ENCODE peak calls at places on chromosomes 3 and 15, in ten cellular contexts. V is K562; C is CD8-positive, alpha-beta T cell; W is A673; G is caudate nucleus; R is A549; D is CD4-positive, alpha-beta memory T cell; B is left ventricle myocardium inferior; A is WERI-Rb-1; I is right lobe of liver. O is an unnamed sample.
A peak's percentile ranks its signal among the peaks of the same experiment; 100 is the strongest.

GRCh38 chr15:44188810-44189209 is 6.3 kb downstream of the FRMD5 start:
- DNase-seq in B (no peak), I (no peak), V (no peak), C (no peak), D (no peak), A (no peak), R (no peak), W (no peak), G (peak; percentile 51), O (no peak)

GRCh38 chr3:185402561-185402960 is 39.6 kb downstream of the MAP3K13 start:
- DNase-seq in R (no peak), G (no peak), C (no peak), D (no peak), I (no peak), B (no peak), W (peak; percentile 84), A (peak; percentile 85), V (no peak), O (no peak)

GRCh38 chr3:27728195-27729087 is 6.3 kb upstream of the EOMES start:
- DNase-seq in A (peak; percentile 62), D (no peak), G (no peak), I (no peak), V (no peak), C (no peak), W (peak; percentile 69), R (no peak), B (no peak), O (no peak)

GRCh38 chr3:50150863-50151686 is 4.0 kb upstream of the SEMA3F start:
- DNase-seq in C (no peak), V (no peak), W (no peak), R (no peak), A (no peak), D (no peak), G (no peak), I (no peak), B (no peak), O (no peak)

GRCh38 chr3:49377483-49377882 is 19.3 kb upstream of the GPX1 start:
- DNase-seq in R (no peak), C (peak; percentile 59), I (no peak), B (no peak), D (peak; percentile 10), V (no peak), W (no peak), A (no peak), G (no peak), O (no peak)

GRCh38 chr3:19267040-19267439 is 118.7 kb downstream of the KCNH8 start:
- DNase-seq in D (no peak), R (no peak), I (no peak), A (no peak), W (no peak), B (no peak), V (no peak), G (no peak), C (no peak), O (no peak)

GRCh38 chr3:107241217-107241616 is 136.0 kb upstream of the CCDC54 start:
- DNase-seq in B (peak; percentile 24), V (peak; percentile 14), D (peak; percentile 1), C (no peak), A (peak; percentile 29), W (peak; percentile 13), R (peak; percentile 42), I (no peak), G (no peak), O (peak; percentile 57)

GRCh38 chr3:166125179-166125578 is 288.0 kb upstream of the BCHE start:
- DNase-seq in G (no peak), W (no peak), C (no peak), B (no peak), D (no peak), A (no peak), R (no peak), V (no peak), I (no peak), O (no peak)

GRCh38 chr3:100605358-100605757 is 4.0 kb upstream of the ADGRG7 start:
- DNase-seq in C (no peak), V (no peak), B (no peak), W (no peak), A (no peak), R (no peak), G (no peak), I (no peak), D (no peak), O (no peak)

GRCh38 chr3:100602506-100603444 is 6.6 kb upstream of the ADGRG7 start:
- DNase-seq in B (no peak), A (no peak), V (no peak), C (no peak), R (peak; percentile 60), D (no peak), G (no peak), W (no peak), I (no peak), O (peak; percentile 32)

GRCh38 chr3:100600181-100601042 is 9.0 kb upstream of the ADGRG7 start:
- DNase-seq in D (no peak), A (peak; percentile 77), B (no peak), G (no peak), V (no peak), R (peak; percentile 4), W (peak; percentile 63), C (no peak), I (no peak), O (peak; percentile 34)

GRCh38 chr3:100606894-100607512 is 2.4 kb upstream of the ADGRG7 start:
- DNase-seq in W (no peak), D (no peak), A (no peak), G (no peak), V (no peak), I (no peak), R (peak; percentile 18), C (no peak), B (no peak), O (peak; percentile 53)

DNA sequence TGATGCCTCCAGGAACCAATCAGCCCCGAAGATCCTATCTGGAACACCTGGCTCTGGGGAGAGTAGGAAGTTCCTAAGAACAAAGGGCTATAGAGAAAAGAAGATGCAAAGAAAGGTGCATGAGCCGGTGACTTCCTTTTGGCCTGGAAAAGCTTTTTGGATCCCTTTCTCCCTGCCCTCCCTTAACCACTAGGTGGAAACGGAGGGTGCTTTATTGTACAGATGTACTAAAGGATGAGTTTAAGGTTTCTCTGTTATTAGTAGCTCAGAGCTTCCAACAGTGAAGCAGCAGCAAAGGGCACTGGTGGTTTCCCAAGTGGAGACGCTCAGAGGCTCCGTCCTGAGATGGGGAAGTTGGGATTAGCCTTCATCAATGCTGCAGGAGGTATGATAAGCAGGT is 6.0 kb upstream of the ADGRG7 start:
- DNase-seq in D (no peak), A (peak; percentile 33), C (no peak), B (no peak), G (no peak), R (peak; percentile 59), I (no peak), W (peak; percentile 72), V (peak; percentile 15), O (peak; percentile 36)
- H3K27ac ChIP-seq in D (no peak overlapping the region), A (no peak overlapping the region), C (no peak overlapping the region), B (no peak overlapping the region), G (no peak overlapping the region), R (peak overlapping the region; percentile 33), I (peak overlapping the region; percentile 40), W (no peak overlapping the region), V (no peak overlapping the region), O (peak overlapping the region; percentile 60)

GRCh38 chr15:76953913-76954312 is 22.4 kb downstream of the RCN2 start:
- DNase-seq in R (no peak), G (no peak), C (no peak), I (no peak), W (no peak), A (no peak), B (no peak), V (no peak), D (no peak), O (no peak)

GRCh38 chr15:76947454-76947853 is 15.9 kb downstream of the RCN2 start:
- DNase-seq in G (no peak), R (no peak), W (no peak), I (no peak), B (no peak), D (no peak), A (no peak), V (no peak), C (no peak), O (no peak)

GRCh38 chr15:76945494-76945893 is 13.9 kb downstream of the RCN2 start:
- DNase-seq in W (no peak), C (no peak), G (no peak), A (no peak), I (no peak), B (no peak), D (no peak), V (no peak), R (no peak), O (no peak)

GRCh38 chr15:76954744-76955143 is 23.2 kb downstream of the RCN2 start:
- DNase-seq in W (peak; percentile 24), D (no peak), C (no peak), B (no peak), R (no peak), I (no peak), G (no peak), A (no peak), V (no peak), O (no peak)

GRCh38 chr15:76951161-76951714 is 19.7 kb downstream of the RCN2 start:
- DNase-seq in R (no peak), W (peak; percentile 55), V (no peak), B (no peak), G (no peak), A (no peak), D (peak; percentile 6), I (no peak), C (no peak), O (no peak)
- H3K27ac ChIP-seq in R (no peak overlapping the region), W (no peak overlapping the region), V (no peak overlapping the region), B (no peak overlapping the region), G (peak overlapping the region; percentile 82), A (no peak overlapping the region), D (no peak overlapping the region), I (no peak overlapping the region), C (no peak overlapping the region), O (no peak overlapping the region)

GRCh38 chr15:64703632-64703959 is 71.8 kb downstream of the RBPMS2 start:
- DNase-seq in R (no peak), W (no peak), C (no peak), I (no peak), B (no peak), V (no peak), D (no peak), A (no peak), G (no peak), O (no peak)

GRCh38 chr15:64702816-64703631 is 72.4 kb downstream of the RBPMS2 start:
- DNase-seq in V (peak; percentile 98), W (peak; percentile 95), R (peak; percentile 93), C (peak; percentile 94), D (peak; percentile 94), A (peak; percentile 99), I (peak; percentile 98), G (peak; percentile 94), B (peak; percentile 99), O (peak; percentile 91)

GRCh38 chr15:64701051-64701450 is 74.3 kb downstream of the RBPMS2 start:
- DNase-seq in I (no peak), D (no peak), C (no peak), B (no peak), V (no peak), W (no peak), R (no peak), A (no peak), G (no peak), O (no peak)

GRCh38 chr15:64699767-64700388 is 75.5 kb downstream of the RBPMS2 start:
- DNase-seq in A (no peak), C (no peak), D (no peak), R (no peak), I (no peak), B (peak; percentile 42), W (no peak), G (no peak), V (no peak), O (no peak)

GRCh38 chr15:64701482-64701881 is 73.9 kb downstream of the RBPMS2 start:
- DNase-seq in W (no peak), C (no peak), V (no peak), I (no peak), A (no peak), R (no peak), D (no peak), G (no peak), B (no peak), O (no peak)
- H3K27ac ChIP-seq in W (no peak overlapping the region), C (no peak overlapping the region), V (no peak overlapping the region), I (no peak overlapping the region), A (no peak overlapping the region), R (no peak overlapping the region), D (no peak overlapping the region), G (peak overlapping the region; percentile 92), B (peak overlapping the region; percentile 87), O (no peak overlapping the region)

GRCh38 chr15:98805434-98806274 is 157.3 kb downstream of the IGF1R start:
- DNase-seq in D (no peak), C (no peak), W (peak; percentile 52), G (no peak), R (peak; percentile 61), V (no peak), A (peak; percentile 28), B (no peak), I (no peak), O (no peak)
- H3K27ac ChIP-seq in D (no peak overlapping the region), C (no peak overlapping the region), W (peak overlapping the region; percentile 6), G (no peak overlapping the region), R (peak overlapping the region; percentile 29), V (no peak overlapping the region), A (no peak overlapping the region), B (peak overlapping the region; percentile 38), I (no peak overlapping the region), O (no peak overlapping the region)

O was measured in MM.1S.